ENCODE peak calls at places on chromosomes 4 and X, in nine cellular contexts. P, T, Q, G, U, N, Z, R and V are unnamed samples.

GRCh38 chr4:185071412-185071811 is 53.1 kb downstream of the HELT start:
- DNase-seq in P (no peak), T (no peak), Q (peak), G (no peak), U (no peak), N (no peak), Z (no peak), R (no peak), V (no peak)

GRCh38 chr4:40254961-40255721 is 58.3 kb downstream of the RHOH start:
- DNase-seq in P (no peak), T (no peak), Q (peak), G (peak), U (no peak), N (no peak), Z (no peak), R (no peak), V (no peak)

GRCh38 chr4:13984996-13985780 is 357.7 kb upstream of the BOD1L1 start:
- DNase-seq in P (no peak), T (no peak), Q (peak), G (peak), U (no peak), N (no peak), Z (no peak), R (no peak), V (no peak)

GRCh38 chr4:22969314-22969896 is 276.7 kb downstream of the GBA3 start:
- DNase-seq in P (no peak), T (no peak), Q (peak), G (peak), U (no peak), N (no peak), Z (no peak), R (no peak), V (no peak)

GRCh38 chr4:95285797-95286196 is 263.0 kb downstream of the UNC5C start:
- DNase-seq in P (no peak), T (no peak), Q (no peak), G (no peak), U (no peak), N (no peak), Z (no peak), R (no peak), V (no peak)

GRCh38 chr4:22487333-22487732 is 28.5 kb downstream of the ADGRA3 start:
- DNase-seq in P (no peak), T (no peak), Q (no peak), G (no peak), U (no peak), N (no peak), Z (no peak), R (no peak), V (no peak)

GRCh38 chrX:138982350-138982749 is 270.8 kb upstream of the FGF13 start:
- DNase-seq in P (no peak), T (no peak), Q (no peak), G (no peak), U (no peak), N (no peak), Z (no peak), R (no peak), V (no peak)

GRCh38 chrX:50877310-50877709 is 33.2 kb upstream of the BMP15 start:
- DNase-seq in P (no peak), T (no peak), Q (no peak), G (no peak), U (no peak), N (no peak), Z (no peak), R (no peak), V (no peak)

GRCh38 chr4:3701271-3702083 is 64.7 kb upstream of the ADRA2C start:
- DNase-seq in P (no peak), T (no peak), Q (no peak), G (no peak), U (no peak), N (no peak), Z (no peak), R (no peak), V (peak)